ENCODE peak calls at places on chromosomes 6 and 20, in ten cellular contexts. C is cardiac muscle cell, V is brain microvascular endothelial cell, T is gastrocnemius medialis, Z is nephron progenitor cell, S is adrenal gland, P is bronchial epithelial cell, B is upper lobe of right lung, K is HFF-Myc, X is RWPE1. J is an unnamed sample.

GRCh38 chr20:17896247-17896723 is 72.3 kb downstream of the SNX5 start:
- DNase-seq in C (peak), V (no peak), T (no peak), Z (no peak), S (peak), P (no peak), B (no peak), K (no peak), X (no peak), J (no peak)

GRCh38 chr6:43386492-43386891 is 17.0 kb upstream of the ZNF318 start:
- DNase-seq in C (no peak), V (no peak), T (no peak), Z (no peak), S (no peak), P (no peak), B (no peak), K (no peak), X (no peak), J (no peak)

GRCh38 chr6:28589952-28590340 is 64.3 kb downstream of the GPX5 start:
- DNase-seq in C (no peak), V (no peak), T (no peak), Z (peak), S (no peak), P (no peak), B (no peak), K (no peak), X (no peak), J (no peak)

GRCh38 chr6:9514146-9514545 is 900.7 kb downstream of the TFAP2A start:
- DNase-seq in C (no peak), V (no peak), T (no peak), Z (no peak), S (no peak), P (peak), B (no peak), K (no peak), X (no peak), J (no peak)

GRCh38 chr6:134249759-134250602 is 67.9 kb downstream of the SGK1 start:
- DNase-seq in C (peak), V (peak), T (no peak), Z (no peak), S (no peak), P (peak), B (no peak), K (no peak), X (no peak), J (no peak)

GRCh38 chr20:44180814-44181213 is 6.2 kb downstream of the JPH2 start:
- DNase-seq in C (peak), V (no peak), T (peak), Z (peak), S (no peak), P (no peak), B (no peak), K (no peak), X (no peak), J (no peak)

GRCh38 chr6:152648090-152648489 is 10.9 kb upstream of the SYNE1 start:
- DNase-seq in C (peak), V (no peak), T (no peak), Z (no peak), S (no peak), P (no peak), B (no peak), K (no peak), X (no peak), J (no peak)

GRCh38 chr20:49586967-49587587 is 19.1 kb upstream of the PTGIS start:
- DNase-seq in C (peak), V (peak), T (no peak), Z (no peak), S (no peak), P (no peak), B (no peak), K (peak), X (no peak), J (no peak)

GRCh38 chr6:161631676-161632194 is 357.9 kb upstream of the AGPAT4 start:
- DNase-seq in C (peak), V (peak), T (no peak), Z (no peak), S (peak), P (no peak), B (no peak), K (peak), X (no peak), J (no peak)

GRCh38 chr20:18267815-18268214 is 20.5 kb upstream of the ZNF133 start:
- DNase-seq in C (no peak), V (no peak), T (no peak), Z (peak), S (no peak), P (no peak), B (no peak), K (no peak), X (no peak), J (no peak)

GRCh38 chr6:33000053-33000452 is 9.3 kb downstream of the HLA-DOA start:
- DNase-seq in C (no peak), V (no peak), T (no peak), Z (no peak), S (no peak), P (peak), B (no peak), K (no peak), X (no peak), J (peak)

GRCh38 chr20:42260216-42260615 is 642.0 kb upstream of the CHD6 start:
- DNase-seq in C (no peak), V (no peak), T (no peak), Z (no peak), S (no peak), P (no peak), B (no peak), K (no peak), X (no peak), J (no peak)

GRCh38 chr20:889110-889509 is 27.0 kb downstream of the ANGPT4 start:
- DNase-seq in C (no peak), V (no peak), T (no peak), Z (no peak), S (no peak), P (peak), B (no peak), K (no peak), X (no peak), J (no peak)

GRCh38 chr6:54020311-54020710 is 90.9 kb upstream of the MLIP start:
- DNase-seq in C (no peak), V (no peak), T (peak), Z (no peak), S (no peak), P (peak), B (no peak), K (peak), X (no peak), J (no peak)

GRCh38 chr6:137211910-137212309 is 7.3 kb downstream of the IFNGR1 start:
- DNase-seq in C (no peak), V (no peak), T (no peak), Z (no peak), S (no peak), P (no peak), B (no peak), K (no peak), X (no peak), J (no peak)

GRCh38 chr6:36739947-36740817 is 42.6 kb downstream of the RAB44 start:
- DNase-seq in C (no peak), V (no peak), T (no peak), Z (no peak), S (no peak), P (peak), B (no peak), K (no peak), X (no peak), J (peak)

GRCh38 chr6:36915599-36915998 is 29.8 kb downstream of the C6orf89 start:
- DNase-seq in C (no peak), V (no peak), T (no peak), Z (no peak), S (no peak), P (no peak), B (no peak), K (no peak), X (no peak), J (no peak)

GRCh38 chr6:5053864-5054426 is 31.2 kb upstream of the PPP1R3G start:
- DNase-seq in C (no peak), V (no peak), T (no peak), Z (no peak), S (no peak), P (no peak), B (no peak), K (peak), X (no peak), J (no peak)

GRCh38 chr20:62898970-62899632 is 27.2 kb downstream of the DIDO1 start:
- DNase-seq in C (no peak), V (no peak), T (no peak), Z (no peak), S (no peak), P (no peak), B (no peak), K (no peak), X (no peak), J (no peak)

GRCh38 chr20:5680227-5680626 is 70.0 kb upstream of the SHLD1 start:
- DNase-seq in C (no peak), V (no peak), T (no peak), Z (no peak), S (no peak), P (peak), B (no peak), K (no peak), X (peak), J (no peak)

GRCh38 chr6:38272222-38272621 is 367.5 kb downstream of the BTBD9 start:
- DNase-seq in C (no peak), V (no peak), T (no peak), Z (no peak), S (no peak), P (no peak), B (no peak), K (no peak), X (no peak), J (no peak)

GRCh38 chr20:48716541-48716940 is 111.3 kb downstream of the PREX1 start:
- DNase-seq in C (no peak), V (no peak), T (no peak), Z (no peak), S (no peak), P (no peak), B (no peak), K (no peak), X (no peak), J (no peak)

GRCh38 chr6:70709826-70710225 is 42.1 kb downstream of the SMAP1 start:
- DNase-seq in C (peak), V (peak), T (no peak), Z (no peak), S (no peak), P (peak), B (no peak), K (peak), X (peak), J (no peak)

GRCh38 chr20:61397146-61397545 is 145.1 kb downstream of the CDH4 start:
- DNase-seq in C (no peak), V (no peak), T (no peak), Z (no peak), S (no peak), P (no peak), B (no peak), K (no peak), X (no peak), J (no peak)

GRCh38 chr20:38842017-38842416 is 36.5 kb downstream of the PPP1R16B start:
- DNase-seq in C (no peak), V (no peak), T (no peak), Z (no peak), S (no peak), P (no peak), B (no peak), K (no peak), X (no peak), J (no peak)

GRCh38 chr20:4071177-4071723 is 55.9 kb upstream of the RNF24 start:
- DNase-seq in C (no peak), V (no peak), T (no peak), Z (no peak), S (no peak), P (no peak), B (no peak), K (no peak), X (no peak), J (no peak)

GRCh38 chr20:62926229-62927127 is at the start of gene DIDO1:
- DNase-seq in C (peak), V (peak), T (peak), Z (peak), S (peak), P (peak), B (peak), K (peak), X (peak), J (peak)

GRCh38 chr20:16263582-16263981 is 309.7 kb downstream of the KIF16B start:
- DNase-seq in C (no peak), V (no peak), T (no peak), Z (no peak), S (no peak), P (no peak), B (no peak), K (no peak), X (no peak), J (no peak)

GRCh38 chr6:98832282-98833100 is 1.9 kb upstream of the POU3F2 start:
- DNase-seq in C (peak), V (peak), T (no peak), Z (peak), S (peak), P (peak), B (no peak), K (peak), X (peak), J (no peak)

GRCh38 chr6:34774967-34775366 is 16.9 kb upstream of the BLTP3A start:
- DNase-seq in C (no peak), V (no peak), T (no peak), Z (no peak), S (no peak), P (no peak), B (no peak), K (no peak), X (no peak), J (no peak)

GRCh38 chr6:14876778-14877613 is 368.9 kb upstream of the JARID2 start:
- DNase-seq in C (peak), V (peak), T (no peak), Z (no peak), S (no peak), P (peak), B (no peak), K (peak), X (peak), J (peak)

GRCh38 chr20:31705598-31706597 is 16.8 kb downstream of the BCL2L1 start:
- DNase-seq in C (no peak), V (no peak), T (no peak), Z (no peak), S (no peak), P (peak), B (no peak), K (no peak), X (no peak), J (no peak)

GRCh38 chr6:82988904-82989303 is 76.7 kb downstream of the UBE3D start:
- DNase-seq in C (peak), V (peak), T (no peak), Z (peak), S (no peak), P (peak), B (no peak), K (no peak), X (no peak), J (no peak)
- TF ChIP-seq CTCF in C (no peak), V (no peak), T (no peak), Z (no peak), S (no peak), P (no peak), B (no peak), K (no peak), X (no peak), J (no peak)

GRCh38 chr6:130752292-130752691 is 74.9 kb upstream of the SMLR1 start:
- DNase-seq in C (no peak), V (no peak), T (no peak), Z (no peak), S (no peak), P (no peak), B (no peak), K (no peak), X (no peak), J (no peak)

GRCh38 chr6:130754786-130755367 is 72.3 kb upstream of the SMLR1 start:
- DNase-seq in C (no peak), V (no peak), T (no peak), Z (no peak), S (no peak), P (no peak), B (no peak), K (no peak), X (no peak), J (no peak)

GRCh38 chr6:130744601-130745382 is 82.4 kb upstream of the SMLR1 start:
- DNase-seq in C (no peak), V (no peak), T (no peak), Z (no peak), S (no peak), P (no peak), B (no peak), K (no peak), X (no peak), J (no peak)

DNA sequence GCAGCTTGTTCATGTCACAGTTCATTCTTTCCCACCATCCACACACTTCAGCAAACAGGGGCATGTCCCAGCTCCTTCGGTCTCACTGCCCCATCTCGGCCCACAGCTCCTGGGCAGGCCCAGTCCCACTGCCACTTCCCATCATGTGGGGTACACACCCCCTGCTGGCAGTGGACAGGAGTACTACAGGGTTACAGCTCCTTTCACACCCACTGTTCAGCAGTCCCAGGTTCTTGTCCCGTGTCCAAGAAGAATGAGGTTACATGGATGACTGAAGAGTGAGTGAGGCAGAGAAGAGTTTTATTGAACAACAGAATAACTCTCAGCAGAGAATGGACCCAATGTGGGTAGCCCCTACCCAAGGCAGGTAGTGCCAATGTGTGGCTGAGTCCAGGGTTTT is 77.8 kb upstream of the SMLR1 start:
- DNase-seq in C (no peak), V (no peak), T (no peak), Z (peak), S (no peak), P (no peak), B (no peak), K (no peak), X (no peak), J (no peak)
- TF ChIP-seq CTCF in C (no peak), V (peak), T (no peak), Z (no peak), S (no peak), P (no peak), B (no peak), K (peak), X (no peak), J (no peak)

GRCh38 chr20:50788045-50788867 is 6.6 kb upstream of the BCAS4 start:
- DNase-seq in C (peak), V (peak), T (peak), Z (no peak), S (peak), P (peak), B (no peak), K (peak), X (peak), J (no peak)
- TF ChIP-seq CTCF in C (peak), V (peak), T (no peak), Z (no peak), S (peak), P (peak), B (peak), K (peak), X (peak), J (no peak)

GRCh38 chr6:162709431-162709830 is 18.1 kb downstream of the PRKN start:
- DNase-seq in C (no peak), V (no peak), T (no peak), Z (no peak), S (no peak), P (no peak), B (no peak), K (no peak), X (no peak), J (no peak)

GRCh38 chr6:162704001-162704400 is 23.6 kb downstream of the PRKN start:
- DNase-seq in C (no peak), V (no peak), T (no peak), Z (no peak), S (no peak), P (no peak), B (no peak), K (no peak), X (no peak), J (no peak)

GRCh38 chr6:162706236-162706635 is 21.3 kb downstream of the PRKN start:
- DNase-seq in C (peak), V (no peak), T (peak), Z (no peak), S (peak), P (no peak), B (no peak), K (no peak), X (no peak), J (no peak)

GRCh38 chr6:162708971-162709370 is 18.6 kb downstream of the PRKN start:
- DNase-seq in C (no peak), V (no peak), T (no peak), Z (no peak), S (no peak), P (no peak), B (no peak), K (no peak), X (no peak), J (no peak)

GRCh38 chr6:162705736-162706135 is 21.8 kb downstream of the PRKN start:
- DNase-seq in C (no peak), V (no peak), T (no peak), Z (no peak), S (no peak), P (no peak), B (no peak), K (no peak), X (no peak), J (no peak)
- TF ChIP-seq CTCF in C (no peak), V (no peak), T (no peak), Z (no peak), S (no peak), P (no peak), B (no peak), K (no peak), X (no peak), J (no peak)

J was measured in B cell.